ENCODE peak calls at places on chromosome 21, in four cellular contexts. U is fibroblast of mammary gland, Y is GM12865, T is bronchial epithelial cell. P is an unnamed sample.

GRCh38 chr21:16084776-16085364 is 355.1 kb downstream of the USP25 start:
- DNase-seq in U (peak; percentile 92), Y (no peak), T (peak; percentile 25), P (peak; percentile 82)

GRCh38 chr21:29656504-29657227 is 283.1 kb downstream of the GRIK1 start:
- DNase-seq in U (peak; percentile 85), Y (peak; percentile 14), T (peak; percentile 81), P (peak; percentile 78)

GRCh38 chr21:33071878-33072306 is 2.0 kb downstream of the OLIG1 start:
- DNase-seq in U (peak; percentile 8), Y (no peak), T (no peak), P (no peak)

GRCh38 chr21:21715286-21715969 is 717.2 kb downstream of the NCAM2 start:
- DNase-seq in U (peak; percentile 87), Y (no peak), T (no peak), P (peak; percentile 82)

GRCh38 chr21:42160950-42161225 is 58.1 kb upstream of the ABCG1 start:
- DNase-seq in U (no peak), Y (no peak), T (no peak), P (no peak)

GRCh38 chr21:36347962-36348328 is 27.9 kb downstream of the MORC3 start:
- DNase-seq in U (peak; percentile 35), Y (no peak), T (peak; percentile 47), P (no peak)

GRCh38 chr21:42434884-42435283 is 31.2 kb downstream of the UBASH3A start:
- DNase-seq in U (no peak), Y (no peak), T (no peak), P (no peak)

GRCh38 chr21:36881223-36881622 is 85.2 kb downstream of the HLCS start:
- DNase-seq in U (peak; percentile 79), Y (no peak), T (no peak), P (no peak)

GRCh38 chr21:32612075-32612998 is at the start of gene CFAP298:
- DNase-seq in U (peak; percentile 95), Y (peak; percentile 95), T (peak; percentile 86), P (peak; percentile 93)

GRCh38 chr21:43355925-43356289 is 71.0 kb downstream of the SIK1 start:
- DNase-seq in U (no peak), Y (peak; percentile 81), T (no peak), P (no peak)

GRCh38 chr21:42321845-42322244 is 6.6 kb upstream of the TFF3 start:
- DNase-seq in U (no peak), Y (no peak), T (no peak), P (no peak)

GRCh38 chr21:37829447-37829846 is 86.8 kb downstream of the KCNJ6 start:
- DNase-seq in U (peak; percentile 21), Y (peak; percentile 4), T (peak; percentile 33), P (peak; percentile 80)

GRCh38 chr21:33478858-33479678 is 706 bp downstream of the TMEM50B start:
- DNase-seq in U (peak; percentile 15), Y (peak; percentile 67), T (peak; percentile 25), P (peak; percentile 29)

GRCh38 chr21:33362044-33362555 is 37.3 kb downstream of the IFNAR1 start:
- DNase-seq in U (no peak), Y (peak; percentile 90), T (peak; percentile 53), P (no peak)

GRCh38 chr21:43364851-43365424 is 62.0 kb downstream of the SIK1 start:
- DNase-seq in U (no peak), Y (no peak), T (no peak), P (no peak)

GRCh38 chr21:33007747-33008146 is 18.0 kb upstream of the OLIG2 start:
- DNase-seq in U (peak; percentile 20), Y (no peak), T (peak; percentile 13), P (no peak)

GRCh38 chr21:41581592-41582228 is 73.8 kb upstream of the TMPRSS2 start:
- DNase-seq in U (no peak), Y (no peak), T (no peak), P (no peak)

GRCh38 chr21:36994501-36995189 is 11.9 kb upstream of the RIPPLY3 start:
- DNase-seq in U (no peak), Y (no peak), T (peak; percentile 44), P (no peak)

GRCh38 chr21:36396314-36396713 is 11.1 kb downstream of the CHAF1B start:
- DNase-seq in U (no peak), Y (no peak), T (no peak), P (no peak)

GRCh38 chr21:41895643-41896493 is 16.7 kb upstream of the PRDM15 start:
- DNase-seq in U (no peak), Y (peak; percentile 48), T (no peak), P (no peak)

GRCh38 chr21:36615274-36615964 is 83.5 kb upstream of the SIM2 start:
- DNase-seq in U (no peak), Y (no peak), T (no peak), P (no peak)

GRCh38 chr21:41016472-41016871 is 151.5 kb upstream of the BACE2 start:
- DNase-seq in U (no peak), Y (no peak), T (no peak), P (no peak)

GRCh38 chr21:42688841-42689371 is 35.5 kb downstream of the PDE9A start:
- DNase-seq in U (no peak), Y (no peak), T (no peak), P (no peak)

GRCh38 chr21:42294273-42294880 is 20.8 kb downstream of the TFF3 start:
- DNase-seq in U (no peak), Y (no peak), T (no peak), P (no peak)

GRCh38 chr21:43696214-43696613 is 22.7 kb upstream of the PDXK start:
- DNase-seq in U (no peak), Y (no peak), T (no peak), P (no peak)

GRCh38 chr21:42102516-42102915 is 31.4 kb downstream of the UMODL1 start:
- DNase-seq in U (no peak), Y (no peak), T (no peak), P (no peak)

GRCh38 chr21:18954415-18954972 is 550.9 kb upstream of the TMPRSS15 start:
- DNase-seq in U (no peak), Y (no peak), T (no peak), P (no peak)

GRCh38 chr21:16353764-16354163 is 624.0 kb downstream of the USP25 start:
- DNase-seq in U (no peak), Y (no peak), T (no peak), P (no peak)

GRCh38 chr21:42381347-42381984 is 14.4 kb downstream of the TMPRSS3 start:
- DNase-seq in U (peak; percentile 13), Y (peak; percentile 66), T (peak; percentile 63), P (peak; percentile 13)

GRCh38 chr21:27561116-27561515 is 594.2 kb upstream of the ADAMTS5 start:
- DNase-seq in U (no peak), Y (no peak), T (peak; percentile 31), P (peak; percentile 34)
- H3K4me3 ChIP-seq in U (no peak overlapping the region), Y (no peak overlapping the region), T (no peak overlapping the region), P (no peak overlapping the region)

GRCh38 chr21:34509151-34509550 is 2.9 kb downstream of the KCNE1 start:
- DNase-seq in U (no peak), Y (peak; percentile 27), T (no peak), P (no peak)
- TF ChIP-seq CTCF in U (peak; percentile 19), Y (peak; percentile 45), T (peak; percentile 29), P (peak; percentile 19)

GRCh38 chr21:31182231-31183129 is 144.2 kb upstream of the KRTAP19-8 start:
- DNase-seq in U (no peak), Y (no peak), T (no peak), P (no peak)
- H3K4me3 ChIP-seq in U (no peak overlapping the region), Y (no peak overlapping the region), T (no peak overlapping the region), P (no peak overlapping the region)

DNA sequence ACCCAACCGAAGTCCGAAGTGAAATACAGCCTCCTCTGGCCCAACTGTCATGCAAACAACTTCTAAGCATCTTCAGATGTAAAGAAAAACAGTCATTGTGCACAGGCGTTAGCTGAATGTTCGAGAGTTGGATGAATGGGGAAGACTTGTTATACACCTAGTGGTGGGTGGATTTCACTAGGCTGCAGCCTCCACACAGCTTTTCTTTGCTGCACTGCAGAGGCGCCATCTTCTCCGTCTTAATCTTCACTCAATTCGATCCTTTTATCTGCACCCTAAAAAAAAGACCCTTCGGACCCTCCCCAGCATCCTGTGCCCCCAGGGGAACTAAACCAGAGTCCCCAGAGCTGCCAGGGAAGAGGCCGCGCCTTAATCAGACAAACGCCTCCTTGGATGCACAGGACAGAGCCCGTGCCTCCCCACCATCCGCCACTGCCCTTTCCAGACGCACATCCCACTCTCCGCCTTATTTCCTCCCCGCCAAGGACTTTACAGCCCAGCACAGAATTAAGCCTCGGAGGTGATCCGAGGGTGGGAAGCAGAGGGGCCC is 1.4 kb downstream of the APP start:
- DNase-seq in U (peak; percentile 73), Y (peak; percentile 87), T (no peak), P (peak; percentile 75)
- TF ChIP-seq CTCF in U (peak; percentile 51), Y (peak; percentile 36), T (peak; percentile 36), P (peak; percentile 50)

DNA sequence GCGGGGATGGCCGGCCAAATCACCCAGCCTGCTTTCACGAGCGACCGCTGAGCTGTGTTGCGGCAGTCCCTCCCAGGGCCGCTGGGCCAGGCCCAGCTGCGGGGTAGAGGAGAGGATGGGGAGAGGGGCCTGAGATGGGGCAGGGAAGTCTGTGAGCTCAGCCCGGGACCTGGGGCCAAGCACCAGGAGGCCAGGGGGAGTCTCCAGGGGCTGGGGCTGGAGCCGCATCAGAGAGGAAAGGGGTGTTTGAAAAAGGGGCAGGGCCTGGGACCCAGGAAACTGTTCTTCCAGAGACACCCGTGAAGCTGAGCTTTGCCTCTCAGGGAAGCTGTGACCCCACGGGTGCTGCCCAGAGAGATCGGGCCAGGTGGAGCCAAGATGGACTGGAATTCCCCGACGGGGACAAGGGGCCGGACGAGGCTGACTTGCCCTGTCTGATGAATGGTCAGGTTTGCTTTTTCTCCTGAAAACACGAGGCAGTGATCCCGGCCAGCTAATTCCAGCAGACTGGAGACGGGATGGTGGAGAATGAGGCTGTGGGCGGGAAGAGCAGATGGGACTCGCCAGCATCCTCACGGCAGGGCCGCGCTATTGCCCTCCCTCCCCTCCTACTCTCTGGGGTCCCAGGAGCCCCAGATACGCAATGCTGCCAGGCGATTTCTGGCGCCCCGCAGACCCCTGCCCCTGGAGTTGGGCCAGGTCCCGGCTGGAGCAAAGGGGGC is 40.3 kb upstream of the COL18A1 start:
- DNase-seq in U (peak; percentile 92), Y (no peak), T (no peak), P (no peak)
- H3K4me3 ChIP-seq in U (peak overlapping the region; percentile 0), Y (no peak overlapping the region), T (no peak overlapping the region), P (no peak overlapping the region)

GRCh38 chr21:39153842-39154241 is 29.4 kb downstream of the PSMG1 start:
- DNase-seq in U (no peak), Y (no peak), T (peak; percentile 76), P (no peak)

GRCh38 chr21:39153373-39153772 is 29.9 kb downstream of the PSMG1 start:
- DNase-seq in U (peak; percentile 24), Y (peak; percentile 18), T (peak; percentile 13), P (peak; percentile 20)

GRCh38 chr21:39149008-39149407 is 34.2 kb downstream of the PSMG1 start:
- DNase-seq in U (no peak), Y (no peak), T (no peak), P (no peak)

GRCh38 chr21:39149882-39150281 is 33.4 kb downstream of the PSMG1 start:
- DNase-seq in U (no peak), Y (no peak), T (no peak), P (no peak)

DNA sequence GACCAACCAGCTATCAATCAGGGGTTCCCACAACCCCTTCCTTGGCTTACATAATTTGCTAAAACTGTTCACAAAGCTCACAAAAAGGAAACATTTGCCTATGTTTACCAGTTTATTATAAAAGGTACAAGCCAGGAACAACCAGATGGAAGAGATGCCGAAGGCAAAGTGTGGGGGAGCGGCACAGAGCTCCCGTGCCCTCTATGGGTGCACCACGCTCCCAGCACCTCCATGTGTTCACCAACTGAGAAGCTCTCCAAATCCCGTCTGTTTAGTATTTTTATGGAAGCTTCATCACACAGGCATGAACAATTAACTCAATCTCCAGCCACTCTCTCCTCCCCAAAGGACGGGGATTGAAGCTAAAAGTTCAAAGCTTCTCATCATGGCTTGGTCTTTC is 32.9 kb downstream of the PSMG1 start:
- DNase-seq in U (no peak), Y (no peak), T (no peak), P (no peak)
- TF ChIP-seq CTCF in U (no peak), Y (no peak), T (no peak), P (no peak)

GRCh38 chr21:46078322-46078981 is 19.5 kb upstream of the COL6A2 start:
- DNase-seq in U (peak; percentile 87), Y (no peak), T (no peak), P (peak; percentile 68)
- H3K4me3 ChIP-seq in U (no peak overlapping the region), Y (no peak overlapping the region), T (no peak overlapping the region), P (no peak overlapping the region)

P was measured in foreskin fibroblast.